ENCODE peak calls at places on chromosomes 11 and 22, in eight cellular contexts. One of them, this sample, is unnamed.
A peak's percentile ranks its signal among the peaks of the same experiment; 100 is the strongest.

GRCh38 chr22:20013382-20013871 is 3.2 kb downstream of the ARVCF start:
- DNase-seq in endodermal cell: peak; percentile 94
- DNase-seq in AG08395: peak; percentile 61
- DNase-seq in T follicular helper cell: no peak
- DNase-seq in AG10803: peak; percentile 39
- DNase-seq in NCI-H1092: peak; percentile 54
- DNase-seq in NCI-H1105: no peak
- DNase-seq in activated CD4-positive, alpha-beta T cell treated with anti-CD3 and anti-CD28 coated beads, Interleukin-2, amount 10 ng/mL, durations not matched to agents 24 days and 14 days: peak; percentile 72
- DNase-seq in this sample: no peak

GRCh38 chr11:7936615-7937014 is 4.9 kb downstream of the OR10A3 start:
- DNase-seq in AG08395: no peak
- DNase-seq in endodermal cell: no peak
- DNase-seq in AG10803: no peak
- DNase-seq in NCI-H1092: no peak
- DNase-seq in activated CD4-positive, alpha-beta T cell treated with anti-CD3 and anti-CD28 coated beads, Interleukin-2, amount 10 ng/mL, durations not matched to agents 24 days and 14 days: no peak
- DNase-seq in NCI-H1105: no peak
- DNase-seq in T follicular helper cell: no peak
- DNase-seq in this sample: no peak

GRCh38 chr11:112931686-112932085 is 29.5 kb upstream of the NCAM1 start:
- DNase-seq in activated CD4-positive, alpha-beta T cell treated with anti-CD3 and anti-CD28 coated beads, Interleukin-2, amount 10 ng/mL, durations not matched to agents 24 days and 14 days: no peak
- DNase-seq in AG08395: no peak
- DNase-seq in AG10803: no peak
- DNase-seq in NCI-H1092: no peak
- DNase-seq in T follicular helper cell: no peak
- DNase-seq in NCI-H1105: no peak
- DNase-seq in endodermal cell: no peak
- DNase-seq in this sample: no peak

GRCh38 chr22:50260434-50260800 is 1.1 kb downstream of the MAPK12 start:
- DNase-seq in endodermal cell: no peak
- DNase-seq in NCI-H1105: no peak
- DNase-seq in AG08395: no peak
- DNase-seq in activated CD4-positive, alpha-beta T cell treated with anti-CD3 and anti-CD28 coated beads, Interleukin-2, amount 10 ng/mL, durations not matched to agents 24 days and 14 days: no peak
- DNase-seq in T follicular helper cell: no peak
- DNase-seq in AG10803: no peak
- DNase-seq in NCI-H1092: no peak
- DNase-seq in this sample: no peak

GRCh38 chr22:43381693-43382092 is 30.1 kb upstream of the MPPED1 start:
- DNase-seq in AG08395: no peak
- DNase-seq in NCI-H1105: no peak
- DNase-seq in AG10803: no peak
- DNase-seq in T follicular helper cell: no peak
- DNase-seq in NCI-H1092: no peak
- DNase-seq in activated CD4-positive, alpha-beta T cell treated with anti-CD3 and anti-CD28 coated beads, Interleukin-2, amount 10 ng/mL, durations not matched to agents 24 days and 14 days: no peak
- DNase-seq in endodermal cell: peak; percentile 17
- DNase-seq in this sample: no peak

GRCh38 chr11:76700177-76701100 is 29.9 kb upstream of the LRRC32 start:
- DNase-seq in NCI-H1105: no peak
- DNase-seq in NCI-H1092: no peak
- DNase-seq in activated CD4-positive, alpha-beta T cell treated with anti-CD3 and anti-CD28 coated beads, Interleukin-2, amount 10 ng/mL, durations not matched to agents 24 days and 14 days: no peak
- DNase-seq in endodermal cell: no peak
- DNase-seq in T follicular helper cell: no peak
- DNase-seq in AG08395: peak; percentile 97
- DNase-seq in AG10803: peak; percentile 95
- DNase-seq in this sample: no peak

GRCh38 chr22:37282385-37282677 is at the start of gene CYTH4:
- DNase-seq in AG10803: no peak
- DNase-seq in AG08395: no peak
- DNase-seq in NCI-H1092: no peak
- DNase-seq in activated CD4-positive, alpha-beta T cell treated with anti-CD3 and anti-CD28 coated beads, Interleukin-2, amount 10 ng/mL, durations not matched to agents 24 days and 14 days: peak; percentile 94
- DNase-seq in T follicular helper cell: peak; percentile 62
- DNase-seq in endodermal cell: no peak
- DNase-seq in NCI-H1105: no peak
- DNase-seq in this sample: no peak

GRCh38 chr11:1518301-1518700 is 31.7 kb upstream of the MOB2 start:
- DNase-seq in NCI-H1105: no peak
- DNase-seq in NCI-H1092: no peak
- DNase-seq in T follicular helper cell: no peak
- DNase-seq in endodermal cell: no peak
- DNase-seq in AG10803: no peak
- DNase-seq in AG08395: no peak
- DNase-seq in activated CD4-positive, alpha-beta T cell treated with anti-CD3 and anti-CD28 coated beads, Interleukin-2, amount 10 ng/mL, durations not matched to agents 24 days and 14 days: no peak
- DNase-seq in this sample: no peak

GRCh38 chr11:10265936-10266335 is 28.1 kb downstream of the SBF2 start:
- DNase-seq in endodermal cell: no peak
- DNase-seq in NCI-H1092: no peak
- DNase-seq in activated CD4-positive, alpha-beta T cell treated with anti-CD3 and anti-CD28 coated beads, Interleukin-2, amount 10 ng/mL, durations not matched to agents 24 days and 14 days: no peak
- DNase-seq in T follicular helper cell: no peak
- DNase-seq in AG10803: no peak
- DNase-seq in AG08395: no peak
- DNase-seq in NCI-H1105: no peak
- DNase-seq in this sample: no peak

GRCh38 chr11:116636341-116636968 is 136.3 kb downstream of the BUD13 start:
- DNase-seq in AG08395: no peak
- DNase-seq in NCI-H1092: no peak
- DNase-seq in activated CD4-positive, alpha-beta T cell treated with anti-CD3 and anti-CD28 coated beads, Interleukin-2, amount 10 ng/mL, durations not matched to agents 24 days and 14 days: no peak
- DNase-seq in endodermal cell: peak; percentile 53
- DNase-seq in T follicular helper cell: no peak
- DNase-seq in NCI-H1105: no peak
- DNase-seq in AG10803: no peak
- DNase-seq in this sample: no peak

GRCh38 chr11:2465201-2466068 is 20.6 kb downstream of the KCNQ1 start:
- DNase-seq in activated CD4-positive, alpha-beta T cell treated with anti-CD3 and anti-CD28 coated beads, Interleukin-2, amount 10 ng/mL, durations not matched to agents 24 days and 14 days: no peak
- DNase-seq in AG08395: no peak
- DNase-seq in NCI-H1105: no peak
- DNase-seq in T follicular helper cell: no peak
- DNase-seq in endodermal cell: peak; percentile 35
- DNase-seq in NCI-H1092: no peak
- DNase-seq in AG10803: no peak
- DNase-seq in this sample: no peak

GRCh38 chr22:32348031-32348611 is 9.5 kb upstream of the RFPL3 start:
- DNase-seq in activated CD4-positive, alpha-beta T cell treated with anti-CD3 and anti-CD28 coated beads, Interleukin-2, amount 10 ng/mL, durations not matched to agents 24 days and 14 days: no peak
- DNase-seq in T follicular helper cell: no peak
- DNase-seq in NCI-H1105: no peak
- DNase-seq in NCI-H1092: no peak
- DNase-seq in endodermal cell: no peak
- DNase-seq in AG08395: no peak
- DNase-seq in AG10803: no peak
- DNase-seq in this sample: no peak

GRCh38 chr11:94968334-94968958 is 4.9 kb downstream of the CWC15 start:
- DNase-seq in activated CD4-positive, alpha-beta T cell treated with anti-CD3 and anti-CD28 coated beads, Interleukin-2, amount 10 ng/mL, durations not matched to agents 24 days and 14 days: no peak
- DNase-seq in AG10803: peak; percentile 78
- DNase-seq in NCI-H1105: no peak
- DNase-seq in NCI-H1092: no peak
- DNase-seq in T follicular helper cell: no peak
- DNase-seq in endodermal cell: no peak
- DNase-seq in AG08395: peak; percentile 73
- DNase-seq in this sample: no peak

GRCh38 chr22:46096051-46096450 is 54.3 kb upstream of the PPARA start:
- DNase-seq in endodermal cell: no peak
- DNase-seq in NCI-H1092: no peak
- DNase-seq in activated CD4-positive, alpha-beta T cell treated with anti-CD3 and anti-CD28 coated beads, Interleukin-2, amount 10 ng/mL, durations not matched to agents 24 days and 14 days: no peak
- DNase-seq in AG08395: no peak
- DNase-seq in NCI-H1105: no peak
- DNase-seq in T follicular helper cell: no peak
- DNase-seq in AG10803: no peak
- DNase-seq in this sample: no peak

GRCh38 chr11:18056561-18057181 is 10.6 kb upstream of the TPH1 start:
- DNase-seq in AG08395: no peak
- DNase-seq in activated CD4-positive, alpha-beta T cell treated with anti-CD3 and anti-CD28 coated beads, Interleukin-2, amount 10 ng/mL, durations not matched to agents 24 days and 14 days: no peak
- DNase-seq in NCI-H1105: no peak
- DNase-seq in T follicular helper cell: no peak
- DNase-seq in NCI-H1092: no peak
- DNase-seq in AG10803: no peak
- DNase-seq in endodermal cell: no peak
- DNase-seq in this sample: peak; percentile 18

GRCh38 chr22:25623310-25623734 is 58.8 kb downstream of the GRK3 start:
- DNase-seq in AG10803: no peak
- DNase-seq in activated CD4-positive, alpha-beta T cell treated with anti-CD3 and anti-CD28 coated beads, Interleukin-2, amount 10 ng/mL, durations not matched to agents 24 days and 14 days: peak; percentile 63
- DNase-seq in AG08395: no peak
- DNase-seq in T follicular helper cell: no peak
- DNase-seq in NCI-H1092: no peak
- DNase-seq in endodermal cell: no peak
- DNase-seq in NCI-H1105: no peak
- DNase-seq in this sample: no peak

GRCh38 chr11:48081151-48082010 is 101.0 kb downstream of the PTPRJ start:
- DNase-seq in NCI-H1105: no peak
- DNase-seq in NCI-H1092: no peak
- DNase-seq in endodermal cell: no peak
- DNase-seq in T follicular helper cell: no peak
- DNase-seq in activated CD4-positive, alpha-beta T cell treated with anti-CD3 and anti-CD28 coated beads, Interleukin-2, amount 10 ng/mL, durations not matched to agents 24 days and 14 days: peak; percentile 76
- DNase-seq in AG08395: peak; percentile 87
- DNase-seq in AG10803: peak; percentile 93
- DNase-seq in this sample: no peak

GRCh38 chr22:24355574-24355973 is 71.8 kb upstream of the ADORA2A start:
- DNase-seq in AG10803: peak; percentile 12
- DNase-seq in NCI-H1092: no peak
- DNase-seq in activated CD4-positive, alpha-beta T cell treated with anti-CD3 and anti-CD28 coated beads, Interleukin-2, amount 10 ng/mL, durations not matched to agents 24 days and 14 days: no peak
- DNase-seq in NCI-H1105: no peak
- DNase-seq in endodermal cell: no peak
- DNase-seq in T follicular helper cell: no peak
- DNase-seq in AG08395: no peak
- DNase-seq in this sample: no peak

GRCh38 chr11:31355131-31355530 is 14.4 kb downstream of the DCDC1 start:
- DNase-seq in NCI-H1092: peak; percentile 36
- DNase-seq in endodermal cell: no peak
- DNase-seq in T follicular helper cell: no peak
- DNase-seq in NCI-H1105: peak; percentile 57
- DNase-seq in activated CD4-positive, alpha-beta T cell treated with anti-CD3 and anti-CD28 coated beads, Interleukin-2, amount 10 ng/mL, durations not matched to agents 24 days and 14 days: no peak
- DNase-seq in AG10803: peak; percentile 22
- DNase-seq in AG08395: no peak
- DNase-seq in this sample: peak; percentile 31

GRCh38 chr11:44110231-44110679 is 14.8 kb downstream of the EXT2 start:
- DNase-seq in AG08395: peak; percentile 63
- DNase-seq in endodermal cell: peak; percentile 84
- DNase-seq in NCI-H1105: peak; percentile 53
- DNase-seq in NCI-H1092: peak; percentile 17
- DNase-seq in AG10803: peak; percentile 35
- DNase-seq in T follicular helper cell: peak; percentile 19
- DNase-seq in activated CD4-positive, alpha-beta T cell treated with anti-CD3 and anti-CD28 coated beads, Interleukin-2, amount 10 ng/mL, durations not matched to agents 24 days and 14 days: peak; percentile 87
- DNase-seq in this sample: no peak

GRCh38 chr11:66861774-66862558 is 5.1 kb downstream of the LRFN4 start:
- DNase-seq in activated CD4-positive, alpha-beta T cell treated with anti-CD3 and anti-CD28 coated beads, Interleukin-2, amount 10 ng/mL, durations not matched to agents 24 days and 14 days: no peak
- DNase-seq in endodermal cell: no peak
- DNase-seq in NCI-H1092: no peak
- DNase-seq in AG08395: no peak
- DNase-seq in NCI-H1105: no peak
- DNase-seq in T follicular helper cell: no peak
- DNase-seq in AG10803: no peak
- DNase-seq in this sample: no peak

GRCh38 chr11:67315325-67315909 is 12.1 kb downstream of the SSH3 start:
- DNase-seq in endodermal cell: no peak
- DNase-seq in activated CD4-positive, alpha-beta T cell treated with anti-CD3 and anti-CD28 coated beads, Interleukin-2, amount 10 ng/mL, durations not matched to agents 24 days and 14 days: peak; percentile 57
- DNase-seq in T follicular helper cell: no peak
- DNase-seq in AG08395: no peak
- DNase-seq in NCI-H1092: no peak
- DNase-seq in NCI-H1105: no peak
- DNase-seq in AG10803: no peak
- DNase-seq in this sample: no peak

GRCh38 chr11:19498986-19499669 is 213.5 kb upstream of the NAV2 start:
- DNase-seq in AG10803: peak; percentile 78
- DNase-seq in NCI-H1105: peak; percentile 80
- DNase-seq in NCI-H1092: no peak
- DNase-seq in T follicular helper cell: no peak
- DNase-seq in activated CD4-positive, alpha-beta T cell treated with anti-CD3 and anti-CD28 coated beads, Interleukin-2, amount 10 ng/mL, durations not matched to agents 24 days and 14 days: no peak
- DNase-seq in AG08395: peak; percentile 82
- DNase-seq in endodermal cell: no peak
- DNase-seq in this sample: no peak

GRCh38 chr11:10314199-10315072 is 9.6 kb downstream of the ADM start:
- DNase-seq in NCI-H1092: no peak
- DNase-seq in T follicular helper cell: no peak
- DNase-seq in AG08395: no peak
- DNase-seq in endodermal cell: no peak
- DNase-seq in activated CD4-positive, alpha-beta T cell treated with anti-CD3 and anti-CD28 coated beads, Interleukin-2, amount 10 ng/mL, durations not matched to agents 24 days and 14 days: peak; percentile 83
- DNase-seq in AG10803: peak; percentile 65
- DNase-seq in NCI-H1105: no peak
- DNase-seq in this sample: peak; percentile 59

GRCh38 chr11:26622201-26622600 is 50.1 kb upstream of the MUC15 start:
- DNase-seq in AG10803: no peak
- DNase-seq in NCI-H1092: no peak
- DNase-seq in endodermal cell: no peak
- DNase-seq in AG08395: no peak
- DNase-seq in NCI-H1105: no peak
- DNase-seq in T follicular helper cell: no peak
- DNase-seq in activated CD4-positive, alpha-beta T cell treated with anti-CD3 and anti-CD28 coated beads, Interleukin-2, amount 10 ng/mL, durations not matched to agents 24 days and 14 days: no peak
- DNase-seq in this sample: no peak

GRCh38 chr11:95829580-95830259 is 39.4 kb downstream of the CEP57 start:
- DNase-seq in AG08395: peak; percentile 4
- DNase-seq in activated CD4-positive, alpha-beta T cell treated with anti-CD3 and anti-CD28 coated beads, Interleukin-2, amount 10 ng/mL, durations not matched to agents 24 days and 14 days: no peak
- DNase-seq in endodermal cell: no peak
- DNase-seq in NCI-H1105: no peak
- DNase-seq in AG10803: peak; percentile 15
- DNase-seq in T follicular helper cell: no peak
- DNase-seq in NCI-H1092: no peak
- DNase-seq in this sample: no peak

GRCh38 chr11:1570896-1571759 is 943 bp downstream of the DUSP8 start:
- DNase-seq in NCI-H1092: no peak
- DNase-seq in AG10803: no peak
- DNase-seq in AG08395: no peak
- DNase-seq in NCI-H1105: no peak
- DNase-seq in endodermal cell: peak; percentile 83
- DNase-seq in T follicular helper cell: no peak
- DNase-seq in activated CD4-positive, alpha-beta T cell treated with anti-CD3 and anti-CD28 coated beads, Interleukin-2, amount 10 ng/mL, durations not matched to agents 24 days and 14 days: no peak
- DNase-seq in this sample: no peak

GRCh38 chr11:97739892-97740782 is 1280.6 kb upstream of the CNTN5 start:
- DNase-seq in NCI-H1105: no peak
- DNase-seq in NCI-H1092: no peak
- DNase-seq in activated CD4-positive, alpha-beta T cell treated with anti-CD3 and anti-CD28 coated beads, Interleukin-2, amount 10 ng/mL, durations not matched to agents 24 days and 14 days: no peak
- DNase-seq in AG08395: no peak
- DNase-seq in endodermal cell: no peak
- DNase-seq in T follicular helper cell: no peak
- DNase-seq in AG10803: no peak
- DNase-seq in this sample: peak; percentile 5

GRCh38 chr22:50125029-50125428 is 35.2 kb downstream of the MOV10L1 start:
- DNase-seq in NCI-H1092: no peak
- DNase-seq in activated CD4-positive, alpha-beta T cell treated with anti-CD3 and anti-CD28 coated beads, Interleukin-2, amount 10 ng/mL, durations not matched to agents 24 days and 14 days: no peak
- DNase-seq in T follicular helper cell: no peak
- DNase-seq in AG08395: no peak
- DNase-seq in NCI-H1105: no peak
- DNase-seq in AG10803: no peak
- DNase-seq in endodermal cell: no peak
- DNase-seq in this sample: no peak

GRCh38 chr11:37988031-37988430 is 1390.0 kb upstream of the RAG2 start:
- DNase-seq in T follicular helper cell: no peak
- DNase-seq in NCI-H1105: no peak
- DNase-seq in endodermal cell: no peak
- DNase-seq in activated CD4-positive, alpha-beta T cell treated with anti-CD3 and anti-CD28 coated beads, Interleukin-2, amount 10 ng/mL, durations not matched to agents 24 days and 14 days: no peak
- DNase-seq in AG10803: no peak
- DNase-seq in AG08395: no peak
- DNase-seq in NCI-H1092: no peak
- DNase-seq in this sample: no peak

GRCh38 chr11:96284401-96284800 is 58.6 kb downstream of the MAML2 start:
- DNase-seq in activated CD4-positive, alpha-beta T cell treated with anti-CD3 and anti-CD28 coated beads, Interleukin-2, amount 10 ng/mL, durations not matched to agents 24 days and 14 days: no peak
- DNase-seq in T follicular helper cell: no peak
- DNase-seq in AG10803: no peak
- DNase-seq in NCI-H1105: no peak
- DNase-seq in NCI-H1092: no peak
- DNase-seq in AG08395: no peak
- DNase-seq in endodermal cell: no peak
- DNase-seq in this sample: no peak

GRCh38 chr11:12410006-12410728 is 32.8 kb downstream of the PARVA start:
- DNase-seq in NCI-H1105: no peak
- DNase-seq in AG10803: peak; percentile 78
- DNase-seq in AG08395: peak; percentile 48
- DNase-seq in T follicular helper cell: no peak
- DNase-seq in endodermal cell: peak; percentile 74
- DNase-seq in activated CD4-positive, alpha-beta T cell treated with anti-CD3 and anti-CD28 coated beads, Interleukin-2, amount 10 ng/mL, durations not matched to agents 24 days and 14 days: no peak
- DNase-seq in NCI-H1092: peak; percentile 16
- DNase-seq in this sample: no peak

GRCh38 chr11:12800032-12800671 is 125.9 kb downstream of the TEAD1 start:
- DNase-seq in activated CD4-positive, alpha-beta T cell treated with anti-CD3 and anti-CD28 coated beads, Interleukin-2, amount 10 ng/mL, durations not matched to agents 24 days and 14 days: no peak
- DNase-seq in NCI-H1105: peak; percentile 16
- DNase-seq in T follicular helper cell: no peak
- DNase-seq in AG08395: peak; percentile 68
- DNase-seq in AG10803: no peak
- DNase-seq in NCI-H1092: no peak
- DNase-seq in endodermal cell: peak; percentile 73
- DNase-seq in this sample: peak; percentile 82